ENCODE peak calls at places on chromosomes 2 and 18, in five cellular contexts. U is HFFc6, F is tibial artery, Y is pons, G is fibroblast of the aortic adventitia. N is an unnamed sample.

GRCh38 chr2:160111951-160112798 is 49.8 kb upstream of the PLA2R1 start:
- DNase-seq in U (no peak), F (no peak), Y (peak), G (no peak), N (no peak)

GRCh38 chr2:176178271-176178806 is 10.1 kb upstream of the HOXD1 start:
- DNase-seq in U (no peak), F (no peak), Y (no peak), G (no peak), N (no peak)

GRCh38 chr2:37343537-37344434 is 644 bp upstream of the QPCT start:
- DNase-seq in U (peak), F (no peak), Y (no peak), G (peak), N (no peak)

GRCh38 chr2:229296016-229296415 is 24.9 kb upstream of the PID1 start:
- DNase-seq in U (no peak), F (no peak), Y (no peak), G (peak), N (no peak)

GRCh38 chr2:150610670-150611279 is 123.3 kb upstream of the RND3 start:
- DNase-seq in U (peak), F (no peak), Y (no peak), G (peak), N (no peak)

GRCh38 chr18:75124551-75124950 is 84.4 kb downstream of the PTGR3 start:
- DNase-seq in U (no peak), F (peak), Y (no peak), G (no peak), N (no peak)

GRCh38 chr2:238183846-238184245 is 19.6 kb downstream of the ILKAP start:
- DNase-seq in U (no peak), F (no peak), Y (no peak), G (no peak), N (no peak)

GRCh38 chr18:56068701-56069100 is 480.7 kb upstream of the TCF4 start:
- DNase-seq in U (no peak), F (no peak), Y (no peak), G (no peak), N (no peak)

GRCh38 chr2:114525955-114526354 is 83.5 kb downstream of the DPP10 start:
- DNase-seq in U (no peak), F (no peak), Y (no peak), G (no peak), N (no peak)

GRCh38 chr18:28116461-28116860 is 60.5 kb downstream of the CDH2 start:
- DNase-seq in U (no peak), F (no peak), Y (no peak), G (no peak), N (no peak)

GRCh38 chr2:65586516-65586915 is 154.1 kb upstream of the SPRED2 start:
- DNase-seq in U (no peak), F (no peak), Y (no peak), G (no peak), N (no peak)

GRCh38 chr2:36356990-36357505 is 1.5 kb downstream of the CRIM1 start:
- DNase-seq in U (no peak), F (no peak), Y (peak), G (peak), N (no peak)

GRCh38 chr2:102129956-102130650 is 12.4 kb upstream of the IL1R1 start:
- DNase-seq in U (no peak), F (no peak), Y (no peak), G (no peak), N (no peak)

GRCh38 chr2:142140434-142140845 is 9.6 kb upstream of the LRP1B start:
- DNase-seq in U (peak), F (no peak), Y (peak), G (peak), N (peak)

GRCh38 chr2:137467246-137467862 is 496.9 kb upstream of the HNMT start:
- DNase-seq in U (peak), F (no peak), Y (peak), G (peak), N (no peak)

GRCh38 chr2:102664439-102665042 is 45.2 kb downstream of the SLC9A2 start:
- DNase-seq in U (peak), F (no peak), Y (no peak), G (peak), N (no peak)

GRCh38 chr2:142973160-142973821 is 95.8 kb downstream of the KYNU start:
- DNase-seq in U (no peak), F (no peak), Y (no peak), G (no peak), N (no peak)

GRCh38 chr2:101546376-101547058 is 71.6 kb upstream of the RFX8 start:
- DNase-seq in U (peak), F (no peak), Y (no peak), G (peak), N (no peak)

GRCh38 chr18:22221350-22221749 is 52.0 kb downstream of the GATA6 start:
- DNase-seq in U (no peak), F (no peak), Y (no peak), G (no peak), N (no peak)

GRCh38 chr2:10414591-10414990 is 33.5 kb downstream of the ODC1 start:
- DNase-seq in U (no peak), F (no peak), Y (no peak), G (no peak), N (no peak)

GRCh38 chr2:148814143-148814852 is 60.7 kb upstream of the KIF5C start:
- DNase-seq in U (peak), F (no peak), Y (no peak), G (peak), N (no peak)

GRCh38 chr2:207375207-207375875 is 154.4 kb upstream of the CREB1 start:
- DNase-seq in U (no peak), F (no peak), Y (no peak), G (no peak), N (no peak)

GRCh38 chr2:231343988-231344387 is 51.5 kb upstream of the B3GNT7 start:
- DNase-seq in U (no peak), F (no peak), Y (no peak), G (no peak), N (no peak)

GRCh38 chr2:23924589-23925359 is 2.1 kb downstream of the ATAD2B start:
- DNase-seq in U (no peak), F (no peak), Y (no peak), G (no peak), N (peak)

GRCh38 chr2:72127401-72128058 is 20.1 kb downstream of the CYP26B1 start:
- DNase-seq in U (no peak), F (peak), Y (no peak), G (no peak), N (no peak)

GRCh38 chr2:68345129-68345875 is 19.8 kb upstream of the PLEK start:
- DNase-seq in U (no peak), F (no peak), Y (no peak), G (no peak), N (no peak)

GRCh38 chr18:62500966-62501591 is 21.7 kb upstream of the ZCCHC2 start:
- DNase-seq in U (no peak), F (no peak), Y (no peak), G (no peak), N (no peak)

GRCh38 chr2:70767094-70767698 is 804 bp downstream of the ADD2 start:
- DNase-seq in U (no peak), F (no peak), Y (no peak), G (no peak), N (peak)

GRCh38 chr2:234293973-234294372 is 202.9 kb downstream of the ARL4C start:
- DNase-seq in U (no peak), F (no peak), Y (no peak), G (no peak), N (no peak)

GRCh38 chr18:30134020-30134419 is 908.5 kb downstream of the DSC3 start:
- DNase-seq in U (no peak), F (no peak), Y (no peak), G (no peak), N (no peak)

GRCh38 chr2:109378682-109379081 is 235.1 kb downstream of the SEPTIN10 start:
- DNase-seq in U (no peak), F (no peak), Y (no peak), G (no peak), N (no peak)

GRCh38 chr2:24576617-24577016 is 85.6 kb downstream of the NCOA1 start:
- DNase-seq in U (no peak), F (no peak), Y (no peak), G (no peak), N (no peak)

GRCh38 chr2:189022002-189022401 is 47.8 kb downstream of the COL3A1 start:
- DNase-seq in U (peak), F (no peak), Y (peak), G (peak), N (no peak)

GRCh38 chr2:236219411-236219810 is 44.8 kb downstream of the ASB18 start:
- DNase-seq in U (no peak), F (peak), Y (no peak), G (no peak), N (no peak)

GRCh38 chr18:68925268-68925667 is 127.4 kb downstream of the CCDC102B start:
- DNase-seq in U (no peak), F (no peak), Y (no peak), G (peak), N (no peak)

GRCh38 chr2:241692448-241692847 is 5.8 kb upstream of the DTYMK start:
- DNase-seq in U (peak), F (no peak), Y (no peak), G (peak), N (no peak)

GRCh38 chr2:236317938-236318396 is 53.8 kb upstream of the ASB18 start:
- DNase-seq in U (no peak), F (no peak), Y (no peak), G (no peak), N (no peak)

GRCh38 chr2:98757904-98758421 is 27.0 kb upstream of the MGAT4A start:
- DNase-seq in U (peak), F (peak), Y (peak), G (peak), N (peak)